ENCODE peak calls at places on chromosomes 4 and X, in four cellular contexts. P is fibroblast of the conjunctiva; S is activated B cell treated with CpG ODN at 0.5 μM for 24 hours; W is stimulated activated CD4-positive, alpha-beta T cell treated with anti-CD3 and anti-CD28 coated beads, Interleukin-4, amount 100 ng/mL, for 48 hours. D is an unnamed sample.

GRCh38 chr4:18167831-18168230 is 146.3 kb upstream of the LCORL start:
- DNase-seq in W (no peak), P (no peak), S (no peak), D (no peak)

GRCh38 chr4:102868153-102868781 is 525 bp upstream of the CISD2 start:
- DNase-seq in P (no peak), W (peak), S (no peak), D (no peak)

GRCh38 chrX:109619816-109620215 is 5.2 kb downstream of the KCNE5 start:
- DNase-seq in S (no peak), W (no peak), P (no peak), D (no peak)

GRCh38 chr4:25283948-25284347 is 28.6 kb upstream of the ZCCHC4 start:
- DNase-seq in P (no peak), S (no peak), W (no peak), D (no peak)

GRCh38 chrX:39816871-39817731 is 280.7 kb downstream of the BCOR start:
- DNase-seq in S (no peak), W (no peak), P (no peak), D (no peak)

GRCh38 chrX:123736333-123736921 is 3.6 kb upstream of the THOC2 start:
- DNase-seq in S (no peak), W (no peak), P (no peak), D (peak)

GRCh38 chr4:124025423-124025822 is 628.8 kb downstream of the SPRY1 start:
- DNase-seq in S (no peak), P (peak), W (no peak), D (peak)

GRCh38 chrX:95764972-95765451 is 919.6 kb upstream of the DIAPH2 start:
- DNase-seq in S (no peak), P (peak), W (no peak), D (no peak)

GRCh38 chr4:164596927-164597326 is 157.0 kb upstream of the SMIM31 start:
- DNase-seq in S (no peak), W (no peak), P (no peak), D (no peak)

GRCh38 chr4:111781611-111782010 is 363.6 kb upstream of the FAM241A start:
- DNase-seq in W (no peak), P (no peak), S (no peak), D (no peak)

GRCh38 chr4:141210168-141210567 is 10.5 kb upstream of the ZNF330 start:
- DNase-seq in S (no peak), P (no peak), W (no peak), D (no peak)

GRCh38 chrX:2705036-2705435 is 13.9 kb downstream of the CD99 start:
- DNase-seq in P (no peak), S (no peak), W (no peak), D (no peak)

GRCh38 chr4:54091637-54092404 is 8.1 kb upstream of the GSX2 start:
- DNase-seq in P (peak), W (peak), S (peak), D (no peak)

GRCh38 chr4:7651461-7651921 is 216.8 kb upstream of the PSAPL1 start:
- DNase-seq in S (no peak), W (no peak), P (no peak), D (no peak)

GRCh38 chrX:14529288-14529989 is at the start of gene GLRA2:
- DNase-seq in P (no peak), S (no peak), W (no peak), D (no peak)

GRCh38 chr4:26346203-26346620 is 25.4 kb downstream of the RBPJ start:
- DNase-seq in S (no peak), P (no peak), W (no peak), D (no peak)

GRCh38 chrX:18895157-18895952 is 88.6 kb downstream of the PHKA2 start:
- DNase-seq in P (peak), S (no peak), W (no peak), D (no peak)

GRCh38 chr4:20462426-20463175 is 210.9 kb downstream of the SLIT2 start:
- DNase-seq in S (no peak), W (no peak), P (no peak), D (peak)

GRCh38 chr4:43709443-43709842 is 739.2 kb downstream of the KCTD8 start:
- DNase-seq in S (no peak), W (no peak), P (no peak), D (no peak)

GRCh38 chr4:172892300-172892699 is 276.3 kb upstream of the GALNT7 start:
- DNase-seq in W (peak), S (no peak), P (peak), D (no peak)

GRCh38 chr4:145679520-145679919 is 426 bp upstream of the C4orf51 start:
- DNase-seq in P (peak), S (no peak), W (no peak), D (peak)

GRCh38 chr4:15894393-15894792 is 44.1 kb downstream of the FGFBP1 start:
- DNase-seq in W (no peak), S (no peak), P (no peak), D (no peak)

GRCh38 chrX:141669689-141670088 is 28.9 kb downstream of the SPANXD start:
- DNase-seq in W (no peak), P (no peak), S (no peak), D (no peak)